ENCODE peak calls at places on chromosomes 13 and 19, in ten cellular contexts. One of them, this sample, is unnamed.

GRCh38 chr13:101489635-101490034 is 37.2 kb downstream of the ITGBL1 start:
- DNase-seq in heart left ventricle: no peak
- DNase-seq in adrenal gland: no peak
- DNase-seq in H1: no peak
- DNase-seq in uterus: no peak
- DNase-seq in transverse colon: no peak
- DNase-seq in thyroid gland: no peak
- DNase-seq in lower leg skin: no peak
- DNase-seq in Peyer's patch: no peak
- DNase-seq in breast epithelium: no peak
- DNase-seq in this sample: no peak

GRCh38 chr19:9362905-9363304 is at the start of gene ZNF177:
- DNase-seq in heart left ventricle: peak
- DNase-seq in adrenal gland: no peak
- DNase-seq in H1: no peak
- DNase-seq in uterus: no peak
- DNase-seq in transverse colon: no peak
- DNase-seq in thyroid gland: no peak
- DNase-seq in lower leg skin: no peak
- DNase-seq in Peyer's patch: no peak
- DNase-seq in breast epithelium: no peak
- DNase-seq in this sample: peak

GRCh38 chr19:1222394-1222793 is 15.4 kb downstream of the CBARP start:
- DNase-seq in heart left ventricle: no peak
- DNase-seq in adrenal gland: no peak
- DNase-seq in H1: no peak
- DNase-seq in uterus: no peak
- DNase-seq in transverse colon: no peak
- DNase-seq in thyroid gland: no peak
- DNase-seq in lower leg skin: no peak
- DNase-seq in Peyer's patch: no peak
- DNase-seq in breast epithelium: no peak
- DNase-seq in this sample: no peak

GRCh38 chr19:38831142-38831605 is 420 bp downstream of the ECH1 start:
- DNase-seq in heart left ventricle: peak
- DNase-seq in adrenal gland: peak
- DNase-seq in H1: no peak
- DNase-seq in uterus: peak
- DNase-seq in transverse colon: peak
- DNase-seq in thyroid gland: peak
- DNase-seq in lower leg skin: no peak
- DNase-seq in Peyer's patch: peak
- DNase-seq in breast epithelium: peak
- DNase-seq in this sample: peak

GRCh38 chr19:21314676-21315075 is 14.5 kb downstream of the ZNF708 start:
- DNase-seq in heart left ventricle: no peak
- DNase-seq in adrenal gland: peak
- DNase-seq in H1: no peak
- DNase-seq in uterus: peak
- DNase-seq in transverse colon: no peak
- DNase-seq in thyroid gland: no peak
- DNase-seq in lower leg skin: no peak
- DNase-seq in Peyer's patch: no peak
- DNase-seq in breast epithelium: no peak
- DNase-seq in this sample: peak

GRCh38 chr19:17209126-17210036 is 5.8 kb upstream of the USE1 start:
- DNase-seq in heart left ventricle: no peak
- DNase-seq in adrenal gland: no peak
- DNase-seq in H1: peak
- DNase-seq in uterus: no peak
- DNase-seq in transverse colon: peak
- DNase-seq in thyroid gland: no peak
- DNase-seq in lower leg skin: no peak
- DNase-seq in Peyer's patch: peak
- DNase-seq in breast epithelium: no peak
- DNase-seq in this sample: peak

GRCh38 chr13:35914662-35915061 is 216.5 kb downstream of the DCLK1 start:
- DNase-seq in heart left ventricle: no peak
- DNase-seq in adrenal gland: no peak
- DNase-seq in H1: no peak
- DNase-seq in uterus: no peak
- DNase-seq in transverse colon: no peak
- DNase-seq in thyroid gland: no peak
- DNase-seq in lower leg skin: no peak
- DNase-seq in Peyer's patch: no peak
- DNase-seq in breast epithelium: no peak
- DNase-seq in this sample: no peak

GRCh38 chr19:40204381-40204780 is 13.2 kb downstream of the MAP3K10 start:
- DNase-seq in heart left ventricle: no peak
- DNase-seq in adrenal gland: no peak
- DNase-seq in H1: no peak
- DNase-seq in uterus: no peak
- DNase-seq in transverse colon: no peak
- DNase-seq in thyroid gland: no peak
- DNase-seq in lower leg skin: no peak
- DNase-seq in Peyer's patch: no peak
- DNase-seq in breast epithelium: no peak
- DNase-seq in this sample: no peak

GRCh38 chr19:12769689-12770088 is 5.7 kb downstream of the HOOK2 start:
- DNase-seq in heart left ventricle: no peak
- DNase-seq in adrenal gland: no peak
- DNase-seq in H1: peak
- DNase-seq in uterus: no peak
- DNase-seq in transverse colon: peak
- DNase-seq in thyroid gland: peak
- DNase-seq in lower leg skin: no peak
- DNase-seq in Peyer's patch: peak
- DNase-seq in breast epithelium: no peak
- DNase-seq in this sample: no peak

GRCh38 chr19:4988770-4989251 is 19.9 kb downstream of the KDM4B start:
- DNase-seq in heart left ventricle: peak
- DNase-seq in adrenal gland: peak
- DNase-seq in H1: no peak
- DNase-seq in uterus: peak
- DNase-seq in transverse colon: peak
- DNase-seq in thyroid gland: peak
- DNase-seq in lower leg skin: peak
- DNase-seq in Peyer's patch: no peak
- DNase-seq in breast epithelium: no peak
- DNase-seq in this sample: no peak

GRCh38 chr13:97133955-97134354 is 88.2 kb upstream of the MBNL2 start:
- DNase-seq in heart left ventricle: no peak
- DNase-seq in adrenal gland: no peak
- DNase-seq in H1: no peak
- DNase-seq in uterus: no peak
- DNase-seq in transverse colon: no peak
- DNase-seq in thyroid gland: no peak
- DNase-seq in lower leg skin: no peak
- DNase-seq in Peyer's patch: no peak
- DNase-seq in breast epithelium: no peak
- DNase-seq in this sample: no peak

DNA sequence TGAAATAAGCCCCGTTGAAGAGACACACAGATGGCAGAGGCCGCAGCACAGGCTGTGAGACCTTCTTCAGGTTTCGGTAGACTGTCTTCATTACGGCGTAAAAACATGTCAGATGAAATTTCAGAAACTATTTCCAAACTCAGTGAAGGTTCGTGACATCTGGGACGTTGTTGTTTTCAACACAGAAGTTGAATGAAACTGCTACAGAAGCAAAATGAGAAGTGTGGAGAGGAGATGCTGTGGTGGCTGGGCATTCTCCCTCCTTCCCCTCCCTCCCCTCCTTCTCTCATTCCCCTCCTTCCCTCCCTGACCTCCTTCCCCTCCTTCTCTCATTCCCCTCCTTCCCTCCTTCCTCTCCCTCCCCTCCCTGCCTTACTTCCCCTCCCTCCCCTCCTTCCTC is 113.6 kb downstream of the ATP11A start:
- DNase-seq in heart left ventricle: no peak
- DNase-seq in adrenal gland: no peak
- DNase-seq in H1: no peak
- DNase-seq in uterus: no peak
- DNase-seq in transverse colon: no peak
- DNase-seq in thyroid gland: no peak
- DNase-seq in lower leg skin: peak
- DNase-seq in Peyer's patch: no peak
- DNase-seq in breast epithelium: no peak
- DNase-seq in this sample: no peak
- TF ChIP-seq POLR2A in heart left ventricle: no peak
- TF ChIP-seq POLR2A in adrenal gland: no peak
- TF ChIP-seq POLR2A in H1: no peak
- TF ChIP-seq POLR2A in uterus: no peak
- TF ChIP-seq POLR2A in transverse colon: no peak
- TF ChIP-seq POLR2A in thyroid gland: no peak
- TF ChIP-seq POLR2A in lower leg skin: no peak
- TF ChIP-seq POLR2A in Peyer's patch: no peak
- TF ChIP-seq POLR2A in breast epithelium: no peak
- TF ChIP-seq POLR2A in this sample: no peak

GRCh38 chr13:108427355-108427754 is 157.8 kb downstream of the TNFSF13B start:
- DNase-seq in heart left ventricle: no peak
- DNase-seq in adrenal gland: no peak
- DNase-seq in H1: no peak
- DNase-seq in uterus: no peak
- DNase-seq in transverse colon: no peak
- DNase-seq in thyroid gland: no peak
- DNase-seq in lower leg skin: no peak
- DNase-seq in Peyer's patch: no peak
- DNase-seq in breast epithelium: no peak
- DNase-seq in this sample: no peak
- TF ChIP-seq CTCF in heart left ventricle: no peak
- TF ChIP-seq CTCF in adrenal gland: no peak
- TF ChIP-seq CTCF in H1: no peak
- TF ChIP-seq CTCF in uterus: no peak
- TF ChIP-seq CTCF in transverse colon: no peak
- TF ChIP-seq CTCF in thyroid gland: no peak
- TF ChIP-seq CTCF in lower leg skin: no peak
- TF ChIP-seq CTCF in Peyer's patch: no peak
- TF ChIP-seq CTCF in breast epithelium: no peak
- TF ChIP-seq CTCF in this sample: no peak

DNA sequence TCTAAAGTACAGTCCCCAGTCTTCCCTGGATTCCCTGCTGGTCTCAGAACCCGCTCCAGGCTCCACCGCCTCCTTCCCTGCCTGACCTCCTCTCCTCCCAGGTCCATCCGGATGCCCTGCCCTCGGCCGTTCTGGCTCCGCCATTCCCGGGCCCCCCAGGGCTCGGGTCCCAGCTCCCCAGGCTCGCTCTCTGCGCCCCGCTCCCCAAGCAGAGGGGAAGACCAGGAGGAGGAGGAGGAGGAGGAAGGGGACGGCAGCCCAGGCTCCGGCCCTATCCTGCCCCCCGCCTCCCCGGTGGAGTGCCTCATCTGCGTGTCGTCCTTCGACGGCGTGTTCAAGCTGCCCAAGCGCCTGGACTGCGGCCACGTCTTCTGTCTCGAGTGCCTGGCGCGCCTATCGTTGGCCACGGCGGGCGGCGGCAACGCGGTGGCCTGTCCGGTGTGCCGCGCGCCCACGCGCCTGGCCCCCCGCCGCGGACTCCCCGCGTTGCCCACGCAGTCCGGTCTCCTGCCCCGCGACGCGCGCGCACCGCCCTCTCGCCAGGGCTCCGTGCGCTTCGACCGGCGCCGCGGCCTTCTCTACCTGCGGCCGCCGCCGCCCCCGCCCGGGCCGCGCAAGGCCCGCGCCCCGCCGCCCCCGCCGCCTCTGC is 647 bp downstream of the RNF225 start:
- DNase-seq in heart left ventricle: no peak
- DNase-seq in adrenal gland: no peak
- DNase-seq in H1: no peak
- DNase-seq in uterus: no peak
- DNase-seq in transverse colon: no peak
- DNase-seq in thyroid gland: peak
- DNase-seq in lower leg skin: no peak
- DNase-seq in Peyer's patch: no peak
- DNase-seq in breast epithelium: no peak
- DNase-seq in this sample: no peak
- TF ChIP-seq POLR2A in heart left ventricle: no peak
- TF ChIP-seq POLR2A in adrenal gland: no peak
- TF ChIP-seq POLR2A in H1: no peak
- TF ChIP-seq POLR2A in uterus: no peak
- TF ChIP-seq POLR2A in transverse colon: no peak
- TF ChIP-seq POLR2A in thyroid gland: no peak
- TF ChIP-seq POLR2A in lower leg skin: no peak
- TF ChIP-seq POLR2A in Peyer's patch: no peak
- TF ChIP-seq POLR2A in breast epithelium: no peak
- TF ChIP-seq POLR2A in this sample: no peak

GRCh38 chr19:45863840-45864628 is at the start of gene FOXA3:
- DNase-seq in heart left ventricle: no peak
- DNase-seq in adrenal gland: no peak
- DNase-seq in H1: peak
- DNase-seq in uterus: no peak
- DNase-seq in transverse colon: peak
- DNase-seq in thyroid gland: peak
- DNase-seq in lower leg skin: no peak
- DNase-seq in Peyer's patch: no peak
- DNase-seq in breast epithelium: no peak
- DNase-seq in this sample: peak
- TF ChIP-seq CTCF in heart left ventricle: peak
- TF ChIP-seq CTCF in adrenal gland: peak
- TF ChIP-seq CTCF in H1: peak
- TF ChIP-seq CTCF in uterus: peak
- TF ChIP-seq CTCF in transverse colon: peak
- TF ChIP-seq CTCF in thyroid gland: peak
- TF ChIP-seq CTCF in lower leg skin: no peak
- TF ChIP-seq CTCF in Peyer's patch: peak
- TF ChIP-seq CTCF in breast epithelium: peak
- TF ChIP-seq CTCF in this sample: peak

DNA sequence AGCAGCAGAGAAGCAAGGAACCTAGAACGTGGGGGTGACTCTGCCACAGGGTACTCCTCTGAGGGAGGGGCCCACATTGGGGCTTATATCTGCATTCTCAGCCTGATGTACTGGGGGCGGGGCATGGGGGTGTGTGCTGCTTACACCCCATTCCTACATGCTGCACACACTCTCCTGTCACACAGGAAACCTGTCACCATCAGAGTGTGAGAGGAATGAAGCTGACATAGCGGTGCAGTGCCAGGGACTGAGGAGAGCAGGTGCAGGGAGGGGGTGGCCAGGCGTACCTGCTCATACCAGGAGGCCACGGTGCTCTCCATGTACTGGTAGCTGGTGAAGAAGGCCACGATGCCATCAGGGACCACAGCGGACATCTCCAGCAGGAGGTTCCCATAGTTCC is 13.9 kb downstream of the KLC3 start:
- DNase-seq in heart left ventricle: no peak
- DNase-seq in adrenal gland: no peak
- DNase-seq in H1: no peak
- DNase-seq in uterus: no peak
- DNase-seq in transverse colon: no peak
- DNase-seq in thyroid gland: no peak
- DNase-seq in lower leg skin: no peak
- DNase-seq in Peyer's patch: no peak
- DNase-seq in breast epithelium: no peak
- DNase-seq in this sample: no peak
- TF ChIP-seq POLR2A in heart left ventricle: no peak
- TF ChIP-seq POLR2A in adrenal gland: no peak
- TF ChIP-seq POLR2A in H1: no peak
- TF ChIP-seq POLR2A in uterus: no peak
- TF ChIP-seq POLR2A in transverse colon: no peak
- TF ChIP-seq POLR2A in thyroid gland: no peak
- TF ChIP-seq POLR2A in lower leg skin: no peak
- TF ChIP-seq POLR2A in Peyer's patch: no peak
- TF ChIP-seq POLR2A in breast epithelium: no peak
- TF ChIP-seq POLR2A in this sample: no peak